ENCODE peak calls at places on chromosomes 2 and 18, in five cellular contexts. R, D, G, L and C are unnamed samples.
A peak's percentile ranks its signal among the peaks of the same experiment; 100 is the strongest.

GRCh38 chr18:22639026-22639463 is 221.3 kb upstream of the CTAGE1 start:
- DNase-seq in L (no peak), G (peak; percentile 88), R (peak; percentile 35), D (peak; percentile 69), C (peak; percentile 33)

GRCh38 chr2:7646024-7646423 is 728.8 kb downstream of the RNF144A start:
- DNase-seq in L (no peak), R (no peak), G (no peak), D (no peak), C (no peak)

GRCh38 chr2:108926561-108927380 is 62.2 kb downstream of the EDAR start:
- DNase-seq in L (no peak), G (no peak), R (no peak), D (no peak), C (no peak)

GRCh38 chr2:96353032-96353561 is 17.5 kb downstream of the NCAPH start:
- DNase-seq in D (no peak), G (no peak), L (no peak), R (no peak), C (no peak)

GRCh38 chr18:22699629-22700028 is 233.5 kb upstream of the RBBP8 start:
- DNase-seq in L (no peak), R (no peak), G (no peak), D (no peak), C (no peak)

GRCh38 chr2:123103902-123104301 is 921.2 kb upstream of the CNTNAP5 start:
- DNase-seq in G (no peak), R (no peak), D (no peak), L (no peak), C (no peak)

GRCh38 chr18:50562686-50563085 is 2.8 kb downstream of the MAPK4 start:
- DNase-seq in G (no peak), R (no peak), L (no peak), D (no peak), C (no peak)

GRCh38 chr2:108612514-108613183 is 78.4 kb downstream of the LIMS1 start:
- DNase-seq in G (no peak), R (peak; percentile 77), D (peak; percentile 94), L (no peak), C (no peak)

GRCh38 chr2:10717630-10718029 is 3.8 kb upstream of the ATP6V1C2 start:
- DNase-seq in D (peak; percentile 85), G (peak; percentile 61), R (peak; percentile 74), L (no peak), C (peak; percentile 2)

GRCh38 chr2:169038338-169038757 is 7.2 kb upstream of the ABCB11 start:
- DNase-seq in D (peak; percentile 79), L (no peak), R (peak; percentile 93), G (no peak), C (no peak)

GRCh38 chr2:168210898-168211570 is 36.4 kb downstream of the STK39 start:
- DNase-seq in R (peak; percentile 97), G (peak; percentile 95), D (peak; percentile 95), L (no peak), C (peak; percentile 65)

GRCh38 chr2:37230581-37230980 is 815 bp downstream of the CEBPZ start:
- DNase-seq in G (no peak), R (peak; percentile 9), L (no peak), D (peak; percentile 14), C (no peak)

GRCh38 chr2:20027715-20028434 is 15.4 kb upstream of the MATN3 start:
- DNase-seq in L (no peak), D (peak; percentile 34), R (no peak), G (no peak), C (no peak)

GRCh38 chr18:59502899-59503245 is 143.8 kb upstream of the LMAN1 start:
- DNase-seq in G (no peak), D (no peak), L (no peak), R (no peak), C (no peak)

DNA sequence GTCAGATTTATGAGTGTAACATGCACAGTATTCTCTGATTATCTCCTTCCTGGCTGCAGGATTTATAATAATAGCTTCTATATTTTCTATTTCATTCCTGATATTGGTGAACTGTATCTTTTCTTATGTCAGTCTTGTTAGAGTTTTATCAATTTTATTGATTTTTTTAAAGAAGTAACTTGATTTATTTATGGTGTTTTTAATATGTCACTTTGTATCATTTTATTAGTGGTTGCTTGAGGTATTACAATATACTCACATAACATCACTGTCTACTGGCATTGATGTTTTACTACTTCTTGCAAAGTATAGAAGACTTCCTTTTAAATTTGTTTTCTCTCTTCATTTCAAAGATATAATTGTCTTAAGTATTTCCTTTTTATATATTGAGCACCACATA is 270.5 kb upstream of the GYPC start:
- DNase-seq in L (no peak), R (no peak), D (no peak), G (no peak), C (no peak)
- TF ChIP-seq CTCF in L (no peak), R (no peak), D (no peak), G (no peak), C (no peak)

GRCh38 chr18:42619771-42620170 is 495.7 kb downstream of the RIT2 start:
- DNase-seq in G (no peak), L (no peak), R (no peak), D (no peak), C (no peak)
- H3K27ac ChIP-seq in G (no peak overlapping the region), L (no peak overlapping the region), R (no peak overlapping the region), D (no peak overlapping the region), C (no peak overlapping the region)

GRCh38 chr2:149715005-149715592 is 127.5 kb upstream of the MMADHC start:
- DNase-seq in R (peak; percentile 50), G (peak; percentile 55), D (peak; percentile 51), L (no peak), C (no peak)
- TF ChIP-seq CTCF in R (peak; percentile 80), G (peak; percentile 64), D (peak; percentile 80), L (peak; percentile 49), C (peak; percentile 79)

GRCh38 chr18:13940326-13940725 is 25.0 kb upstream of the MC2R start:
- DNase-seq in R (no peak), G (no peak), L (no peak), D (no peak), C (no peak)
- H3K27ac ChIP-seq in R (no peak overlapping the region), G (no peak overlapping the region), L (no peak overlapping the region), D (no peak overlapping the region), C (no peak overlapping the region)

GRCh38 chr2:240250985-240251847 is 110.8 kb upstream of the OTOS start:
- DNase-seq in D (peak; percentile 83), G (peak; percentile 89), L (peak; percentile 91), R (peak; percentile 51), C (peak; percentile 59)

GRCh38 chr2:240250150-240250984 is 109.9 kb upstream of the OTOS start:
- DNase-seq in R (no peak), L (peak; percentile 70), G (no peak), D (no peak), C (no peak)

GRCh38 chr2:240252191-240252871 is 111.9 kb upstream of the OTOS start:
- DNase-seq in D (no peak), R (no peak), L (peak; percentile 50), G (no peak), C (no peak)

GRCh38 chr2:240252872-240253511 is 112.5 kb upstream of the OTOS start:
- DNase-seq in G (no peak), L (peak; percentile 45), R (no peak), D (no peak), C (no peak)

DNA sequence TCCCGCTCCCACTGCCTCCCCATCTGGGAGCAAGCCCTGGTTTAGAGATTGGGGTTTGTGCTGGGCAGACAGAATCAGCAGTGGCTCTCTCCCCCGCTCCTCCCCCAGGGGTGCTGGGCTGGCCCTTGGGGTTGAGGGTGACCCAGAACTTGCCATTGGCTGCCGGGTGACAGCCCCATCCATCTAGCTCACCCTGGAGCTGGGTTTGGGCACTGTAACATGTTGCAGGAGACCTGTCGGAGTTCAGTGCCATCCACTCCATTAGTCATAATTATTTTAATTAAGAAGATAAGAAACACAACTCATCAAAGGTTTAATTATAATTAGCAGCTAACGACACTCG is 111.4 kb upstream of the OTOS start:
- DNase-seq in L (no peak), G (no peak), D (no peak), R (no peak), C (no peak)
- TF ChIP-seq CTCF in L (no peak), G (no peak), D (no peak), R (no peak), C (no peak)

DNA sequence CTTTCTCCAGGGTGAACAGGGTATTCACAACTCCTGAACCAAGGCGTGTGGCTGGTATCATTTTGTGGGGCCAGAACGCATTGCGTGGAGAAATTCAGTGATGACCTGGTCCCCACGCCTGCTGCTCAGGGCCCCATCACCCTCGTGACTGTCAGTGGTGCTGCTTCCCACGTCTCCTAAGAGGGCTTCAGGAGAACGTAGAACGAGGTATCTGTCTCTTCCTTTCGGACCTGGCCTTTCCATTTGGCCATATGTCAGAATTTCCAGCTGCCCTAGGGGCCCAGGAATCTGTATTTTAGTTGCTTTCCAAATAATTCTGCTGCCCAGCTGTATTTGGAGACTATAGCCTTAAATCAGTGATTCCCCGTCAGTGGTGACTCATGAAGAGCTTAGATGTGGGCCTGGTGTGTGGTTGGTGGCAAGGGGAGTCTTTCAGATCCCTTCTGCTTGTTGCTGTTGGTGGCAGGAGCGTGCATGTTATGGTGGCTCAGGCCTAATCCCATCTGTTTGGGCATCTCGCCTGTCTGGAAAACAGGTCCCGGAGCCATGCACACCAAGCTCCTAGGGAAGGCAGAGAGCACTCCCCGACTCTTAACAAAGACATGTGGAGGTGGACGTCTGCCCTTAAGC is 56.4 kb downstream of the NPAS2 start:
- DNase-seq in R (no peak), L (no peak), G (peak; percentile 41), D (no peak), C (no peak)
- H3K27ac ChIP-seq in R (no peak overlapping the region), L (no peak overlapping the region), G (no peak overlapping the region), D (no peak overlapping the region), C (no peak overlapping the region)

GRCh38 chr2:45860136-45861106 is 208.9 kb downstream of the PRKCE start:
- DNase-seq in L (no peak), G (peak; percentile 38), R (no peak), D (peak; percentile 25), C (no peak)
- TF ChIP-seq CTCF in L (no peak), G (no peak), R (no peak), D (peak; percentile 13), C (no peak)

DNA sequence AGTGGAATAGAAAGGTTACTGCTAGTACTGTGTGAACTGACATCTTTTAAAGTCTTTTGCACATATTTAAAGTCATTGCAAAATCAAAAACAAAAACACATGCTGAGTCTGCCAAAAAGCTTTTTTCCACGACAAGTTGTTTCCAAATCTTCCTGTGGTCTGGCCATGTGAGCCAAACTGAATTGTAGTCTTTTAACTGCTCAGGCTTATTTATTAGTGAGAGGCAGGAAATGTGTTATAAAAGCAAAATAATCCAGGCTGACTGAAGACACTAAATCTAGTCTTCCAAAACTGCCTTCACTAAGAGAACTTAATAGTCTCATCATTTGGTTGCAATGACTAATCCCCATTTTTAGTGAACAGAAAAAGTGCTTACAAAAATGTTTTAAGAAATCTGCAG is 2.3 kb downstream of the KRCC1 start:
- DNase-seq in D (no peak), G (peak; percentile 20), R (no peak), L (no peak), C (no peak)
- H3K27ac ChIP-seq in D (no peak overlapping the region), G (no peak overlapping the region), R (no peak overlapping the region), L (peak overlapping the region; percentile 100), C (no peak overlapping the region)